ENCODE peak calls at places on chromosomes 6 and 20, in five cellular contexts. Y is tibial artery, V is Peyer's patch, G is B cell, B is HFF-Myc. S is an unnamed sample.

GRCh38 chr20:50029697-50030428 is 47.1 kb downstream of the SNAI1 start:
- DNase-seq in Y (peak; percentile 78), V (no peak), G (no peak), B (no peak), S (no peak)

GRCh38 chr6:13624871-13625288 is 9.7 kb downstream of the NOL7 start:
- DNase-seq in Y (no peak), V (no peak), G (peak; percentile 46), B (peak; percentile 40), S (no peak)

GRCh38 chr6:1636971-1637871 is 27.5 kb downstream of the FOXC1 start:
- DNase-seq in Y (no peak), V (peak; percentile 76), G (no peak), B (no peak), S (no peak)

GRCh38 chr6:72328775-72329174 is 293.1 kb upstream of the KCNQ5 start:
- DNase-seq in Y (no peak), V (no peak), G (no peak), B (no peak), S (no peak)

GRCh38 chr6:159941286-159942113 is 27.4 kb upstream of the IGF2R start:
- DNase-seq in Y (no peak), V (no peak), G (peak; percentile 41), B (no peak), S (no peak)

GRCh38 chr6:167441653-167442644 is 117.1 kb downstream of the TTLL2 start:
- DNase-seq in Y (no peak), V (no peak), G (no peak), B (no peak), S (no peak)

GRCh38 chr6:73180076-73180717 is 45.1 kb downstream of the KHDC1L start:
- DNase-seq in Y (no peak), V (no peak), G (no peak), B (no peak), S (no peak)

GRCh38 chr20:38127011-38127621 is 38.0 kb downstream of the TGM2 start:
- DNase-seq in Y (peak; percentile 69), V (peak; percentile 68), G (no peak), B (no peak), S (no peak)

GRCh38 chr6:90121982-90122381 is 174.7 kb downstream of the BACH2 start:
- DNase-seq in Y (no peak), V (no peak), G (peak; percentile 33), B (no peak), S (no peak)

GRCh38 chr6:110859335-110859792 is 15.2 kb upstream of the AMD1 start:
- DNase-seq in Y (no peak), V (peak; percentile 48), G (peak; percentile 39), B (no peak), S (no peak)

GRCh38 chr6:157148391-157149323 is 174.7 kb downstream of the TMEM242 start:
- DNase-seq in Y (peak; percentile 47), V (no peak), G (no peak), B (peak; percentile 79), S (no peak)

GRCh38 chr6:337782-338464 is 45.6 kb downstream of the DUSP22 start:
- DNase-seq in Y (no peak), V (no peak), G (peak; percentile 64), B (no peak), S (no peak)

GRCh38 chr6:34773906-34774305 is 16.6 kb downstream of the SNRPC start:
- DNase-seq in Y (no peak), V (no peak), G (no peak), B (no peak), S (no peak)

GRCh38 chr6:81589465-81590313 is 162.8 kb downstream of the TENT5A start:
- DNase-seq in Y (no peak), V (no peak), G (no peak), B (no peak), S (no peak)

GRCh38 chr20:62860391-62860923 is 1.2 kb downstream of the TCFL5 start:
- DNase-seq in Y (no peak), V (no peak), G (peak; percentile 30), B (no peak), S (no peak)

GRCh38 chr6:43436577-43437282 is 9.4 kb downstream of the ABCC10 start:
- DNase-seq in Y (no peak), V (no peak), G (no peak), B (peak; percentile 78), S (no peak)

GRCh38 chr20:63322146-63322922 is 29.3 kb downstream of the COL20A1 start:
- DNase-seq in Y (peak; percentile 18), V (no peak), G (no peak), B (no peak), S (no peak)

GRCh38 chr20:14264869-14265268 is 72.5 kb downstream of the FLRT3 start:
- DNase-seq in Y (no peak), V (no peak), G (no peak), B (peak; percentile 2), S (no peak)

GRCh38 chr6:43859213-43859612 is 89.2 kb downstream of the VEGFA start:
- DNase-seq in Y (no peak), V (no peak), G (no peak), B (no peak), S (no peak)

GRCh38 chr6:4603291-4603690 is 172.9 kb upstream of the CDYL start:
- DNase-seq in Y (peak; percentile 73), V (peak; percentile 59), G (no peak), B (no peak), S (no peak)

GRCh38 chr6:14638932-14639875 is 521.6 kb downstream of the CD83 start:
- DNase-seq in Y (no peak), V (no peak), G (peak; percentile 65), B (peak; percentile 9), S (no peak)

GRCh38 chr20:19835533-19836222 is 77.6 kb downstream of the RIN2 start:
- DNase-seq in Y (no peak), V (no peak), G (no peak), B (no peak), S (no peak)

GRCh38 chr20:18971121-18971520 is 157.5 kb downstream of the SCP2D1 start:
- DNase-seq in Y (no peak), V (no peak), G (no peak), B (no peak), S (no peak)

GRCh38 chr6:143696327-143697000 is 18.7 kb downstream of the PHACTR2 start:
- DNase-seq in Y (no peak), V (no peak), G (no peak), B (no peak), S (no peak)

GRCh38 chr6:53512631-53513030 is 32.3 kb downstream of the GCLC start:
- DNase-seq in Y (no peak), V (no peak), G (no peak), B (no peak), S (no peak)

GRCh38 chr6:53513519-53513966 is 31.4 kb downstream of the GCLC start:
- DNase-seq in Y (no peak), V (no peak), G (no peak), B (no peak), S (no peak)

GRCh38 chr6:53517021-53517420 is 27.9 kb downstream of the GCLC start:
- DNase-seq in Y (no peak), V (no peak), G (no peak), B (no peak), S (no peak)

GRCh38 chr6:53513056-53513455 is 31.8 kb downstream of the GCLC start:
- DNase-seq in Y (no peak), V (no peak), G (no peak), B (no peak), S (no peak)

DNA sequence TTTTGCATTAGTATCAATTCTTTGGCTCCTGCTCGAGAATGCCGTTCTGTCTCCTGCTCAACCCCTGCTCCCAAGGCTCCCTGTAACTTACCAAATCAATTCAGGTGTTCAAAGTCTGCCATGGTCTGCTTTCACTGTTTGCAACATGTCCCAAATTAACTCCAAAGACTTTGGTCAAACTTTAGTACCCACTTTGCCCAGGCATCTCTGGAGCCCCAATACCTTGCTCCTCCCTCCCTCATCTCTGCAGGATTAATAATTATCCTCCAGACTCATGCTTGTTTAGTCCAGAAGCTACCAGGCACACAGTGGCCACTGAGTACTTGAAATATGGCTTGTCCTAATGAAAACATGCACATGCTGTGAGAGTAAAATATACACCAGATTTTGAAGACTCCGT is 30.2 kb downstream of the GCLC start:
- DNase-seq in Y (no peak), V (no peak), G (no peak), B (no peak), S (no peak)
- TF ChIP-seq CTCF in Y (no peak), V (no peak), G (no peak), B (no peak), S (no peak)

GRCh38 chr6:145652572-145652971 is 82.7 kb downstream of the EPM2A start:
- DNase-seq in Y (no peak), V (no peak), G (no peak), B (no peak), S (no peak)

GRCh38 chr6:145660676-145661075 is 74.6 kb downstream of the EPM2A start:
- DNase-seq in Y (no peak), V (no peak), G (no peak), B (no peak), S (no peak)

GRCh38 chr6:145651988-145652387 is 83.3 kb downstream of the EPM2A start:
- DNase-seq in Y (no peak), V (no peak), G (no peak), B (no peak), S (no peak)

GRCh38 chr6:145656128-145656527 is 79.2 kb downstream of the EPM2A start:
- DNase-seq in Y (no peak), V (no peak), G (no peak), B (no peak), S (no peak)
- TF ChIP-seq CTCF in Y (no peak), V (no peak), G (no peak), B (no peak), S (no peak)

DNA sequence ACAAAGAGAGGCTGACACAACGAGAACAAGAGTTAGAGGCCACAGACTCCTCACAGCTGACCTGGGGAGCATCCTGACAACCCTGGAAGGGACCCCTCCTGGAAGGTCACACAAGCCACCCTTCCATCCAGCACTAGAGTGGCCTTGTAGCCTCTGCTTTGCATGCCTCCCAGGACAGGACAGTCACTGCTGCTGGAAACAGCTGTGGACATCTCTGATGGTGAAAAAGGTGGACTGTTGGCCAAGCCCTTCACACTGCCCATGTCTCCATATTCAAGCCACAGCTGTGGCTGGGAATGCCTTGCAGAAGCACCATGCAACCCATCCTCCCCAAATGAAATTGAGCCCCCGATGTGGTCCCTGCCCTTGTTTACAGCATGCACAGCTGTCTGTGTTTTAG is 102.1 kb upstream of the SRSF6 start:
- DNase-seq in Y (no peak), V (no peak), G (no peak), B (no peak), S (no peak)
- TF ChIP-seq CTCF in Y (no peak), V (no peak), G (no peak), B (no peak), S (no peak)

DNA sequence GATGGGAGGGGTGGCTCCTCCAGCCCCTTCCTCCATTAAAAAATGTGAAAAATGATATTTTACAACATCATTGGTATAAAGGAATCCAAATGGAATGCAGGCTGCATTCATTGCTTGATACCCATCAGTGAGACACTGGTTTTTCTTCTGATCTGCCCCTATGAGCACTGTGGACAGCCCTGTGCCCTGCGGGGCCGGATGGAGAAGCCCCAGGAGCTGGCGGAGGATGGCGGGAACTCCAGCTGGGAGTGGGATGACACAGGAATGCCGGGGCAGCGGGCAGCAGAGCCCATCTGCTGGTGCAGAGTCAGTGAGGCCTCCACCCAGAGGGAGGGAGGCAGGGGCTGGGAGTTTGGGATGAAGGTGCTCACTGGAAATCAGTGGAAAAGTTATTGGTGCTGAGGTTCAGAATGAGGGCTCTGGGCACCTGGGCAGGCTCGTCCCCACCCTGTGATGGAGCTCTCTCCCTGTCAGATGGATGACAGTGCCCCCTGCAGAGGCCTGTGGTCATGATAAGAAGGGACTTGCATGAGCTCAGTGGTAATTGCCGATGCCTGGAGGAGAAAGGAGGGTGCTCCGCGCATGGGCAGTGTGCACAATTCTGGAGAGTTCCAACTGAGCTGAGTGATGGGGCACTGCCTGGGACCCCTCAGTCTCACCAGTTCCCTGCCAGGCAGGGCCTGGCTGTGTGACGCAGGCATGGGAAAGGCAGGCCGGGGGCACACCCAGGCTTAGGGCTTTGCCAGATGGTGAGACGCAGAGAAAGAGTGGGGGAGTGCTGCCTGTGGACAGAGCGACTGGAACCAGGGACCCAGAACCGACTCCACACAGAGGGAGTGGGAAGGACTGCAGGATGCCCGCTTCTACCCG is 23.2 kb downstream of the CTCFL start:
- DNase-seq in Y (no peak), V (peak; percentile 30), G (no peak), B (no peak), S (no peak)
- TF ChIP-seq CTCF in Y (no peak), V (no peak), G (no peak), B (no peak), S (no peak)

S was measured in natural killer cell.